ENCODE peak calls at places on chromosome 20, in ten cellular contexts. One of them, this sample, is unnamed.

GRCh38 chr20:44896583-44896982 is 11.1 kb downstream of the YWHAB start:
- DNase-seq in activated T-cell treated with anti-CD3 and anti-CD28 coated beads, Interleukin-2, amount 50 U/mL, for 72 hours: no peak
- DNase-seq in H9: no peak
- DNase-seq in fibroblast of the aortic adventitia: peak
- DNase-seq in colonic mucosa: no peak
- DNase-seq in T-helper 1 cell: no peak
- DNase-seq in EH: peak
- DNase-seq in B cell: no peak
- DNase-seq in transverse colon: no peak
- DNase-seq in aorta: no peak
- DNase-seq in this sample: peak

GRCh38 chr20:36030143-36030542 is 61.8 kb downstream of the CNBD2 start:
- DNase-seq in activated T-cell treated with anti-CD3 and anti-CD28 coated beads, Interleukin-2, amount 50 U/mL, for 72 hours: no peak
- DNase-seq in H9: no peak
- DNase-seq in fibroblast of the aortic adventitia: peak
- DNase-seq in colonic mucosa: no peak
- DNase-seq in T-helper 1 cell: no peak
- DNase-seq in EH: no peak
- DNase-seq in B cell: no peak
- DNase-seq in transverse colon: no peak
- DNase-seq in aorta: no peak
- DNase-seq in this sample: peak

GRCh38 chr20:4326194-4327065 is 311.1 kb upstream of the RNF24 start:
- DNase-seq in activated T-cell treated with anti-CD3 and anti-CD28 coated beads, Interleukin-2, amount 50 U/mL, for 72 hours: no peak
- DNase-seq in H9: no peak
- DNase-seq in fibroblast of the aortic adventitia: no peak
- DNase-seq in colonic mucosa: no peak
- DNase-seq in T-helper 1 cell: no peak
- DNase-seq in EH: peak
- DNase-seq in B cell: no peak
- DNase-seq in transverse colon: no peak
- DNase-seq in aorta: no peak
- DNase-seq in this sample: no peak

GRCh38 chr20:59032713-59033059 is 551 bp upstream of the ATP5F1E start:
- DNase-seq in activated T-cell treated with anti-CD3 and anti-CD28 coated beads, Interleukin-2, amount 50 U/mL, for 72 hours: no peak
- DNase-seq in H9: no peak
- DNase-seq in fibroblast of the aortic adventitia: no peak
- DNase-seq in colonic mucosa: no peak
- DNase-seq in T-helper 1 cell: no peak
- DNase-seq in EH: peak
- DNase-seq in B cell: no peak
- DNase-seq in transverse colon: no peak
- DNase-seq in aorta: no peak
- DNase-seq in this sample: peak

GRCh38 chr20:25082498-25082873 is 545 bp upstream of the VSX1 start:
- DNase-seq in activated T-cell treated with anti-CD3 and anti-CD28 coated beads, Interleukin-2, amount 50 U/mL, for 72 hours: no peak
- DNase-seq in H9: peak
- DNase-seq in fibroblast of the aortic adventitia: no peak
- DNase-seq in colonic mucosa: no peak
- DNase-seq in T-helper 1 cell: no peak
- DNase-seq in EH: no peak
- DNase-seq in B cell: no peak
- DNase-seq in transverse colon: no peak
- DNase-seq in aorta: no peak
- DNase-seq in this sample: no peak

GRCh38 chr20:1392693-1393506 is at the start of gene FKBP1A:
- DNase-seq in activated T-cell treated with anti-CD3 and anti-CD28 coated beads, Interleukin-2, amount 50 U/mL, for 72 hours: peak
- DNase-seq in H9: peak
- DNase-seq in fibroblast of the aortic adventitia: peak
- DNase-seq in colonic mucosa: peak
- DNase-seq in T-helper 1 cell: peak
- DNase-seq in EH: peak
- DNase-seq in B cell: peak
- DNase-seq in transverse colon: peak
- DNase-seq in aorta: peak
- DNase-seq in this sample: peak

GRCh38 chr20:47272893-47273590 is 83.5 kb downstream of the ZMYND8 start:
- DNase-seq in activated T-cell treated with anti-CD3 and anti-CD28 coated beads, Interleukin-2, amount 50 U/mL, for 72 hours: peak
- DNase-seq in H9: peak
- DNase-seq in fibroblast of the aortic adventitia: peak
- DNase-seq in colonic mucosa: peak
- DNase-seq in T-helper 1 cell: no peak
- DNase-seq in EH: peak
- DNase-seq in B cell: peak
- DNase-seq in transverse colon: peak
- DNase-seq in aorta: no peak
- DNase-seq in this sample: peak

GRCh38 chr20:824916-825315 is 8.6 kb upstream of the FAM110A start:
- DNase-seq in activated T-cell treated with anti-CD3 and anti-CD28 coated beads, Interleukin-2, amount 50 U/mL, for 72 hours: no peak
- DNase-seq in H9: no peak
- DNase-seq in fibroblast of the aortic adventitia: no peak
- DNase-seq in colonic mucosa: no peak
- DNase-seq in T-helper 1 cell: no peak
- DNase-seq in EH: no peak
- DNase-seq in B cell: no peak
- DNase-seq in transverse colon: peak
- DNase-seq in aorta: no peak
- DNase-seq in this sample: no peak

GRCh38 chr20:7702141-7702540 is 238.1 kb downstream of the HAO1 start:
- DNase-seq in activated T-cell treated with anti-CD3 and anti-CD28 coated beads, Interleukin-2, amount 50 U/mL, for 72 hours: no peak
- DNase-seq in H9: no peak
- DNase-seq in fibroblast of the aortic adventitia: peak
- DNase-seq in colonic mucosa: no peak
- DNase-seq in T-helper 1 cell: no peak
- DNase-seq in EH: no peak
- DNase-seq in B cell: no peak
- DNase-seq in transverse colon: no peak
- DNase-seq in aorta: no peak
- DNase-seq in this sample: peak

GRCh38 chr20:16575390-16576140 is 2.3 kb upstream of the KIF16B start:
- DNase-seq in activated T-cell treated with anti-CD3 and anti-CD28 coated beads, Interleukin-2, amount 50 U/mL, for 72 hours: no peak
- DNase-seq in H9: no peak
- DNase-seq in fibroblast of the aortic adventitia: no peak
- DNase-seq in colonic mucosa: peak
- DNase-seq in T-helper 1 cell: no peak
- DNase-seq in EH: no peak
- DNase-seq in B cell: no peak
- DNase-seq in transverse colon: no peak
- DNase-seq in aorta: no peak
- DNase-seq in this sample: no peak

GRCh38 chr20:49424536-49424935 is 57.9 kb downstream of the KCNB1 start:
- DNase-seq in activated T-cell treated with anti-CD3 and anti-CD28 coated beads, Interleukin-2, amount 50 U/mL, for 72 hours: no peak
- DNase-seq in H9: peak
- DNase-seq in fibroblast of the aortic adventitia: no peak
- DNase-seq in colonic mucosa: no peak
- DNase-seq in T-helper 1 cell: no peak
- DNase-seq in EH: peak
- DNase-seq in B cell: no peak
- DNase-seq in transverse colon: no peak
- DNase-seq in aorta: peak
- DNase-seq in this sample: no peak

GRCh38 chr20:60490184-60490583 is 532.0 kb downstream of the CDH26 start:
- DNase-seq in activated T-cell treated with anti-CD3 and anti-CD28 coated beads, Interleukin-2, amount 50 U/mL, for 72 hours: no peak
- DNase-seq in H9: no peak
- DNase-seq in fibroblast of the aortic adventitia: no peak
- DNase-seq in colonic mucosa: no peak
- DNase-seq in T-helper 1 cell: no peak
- DNase-seq in EH: no peak
- DNase-seq in B cell: no peak
- DNase-seq in transverse colon: no peak
- DNase-seq in aorta: no peak
- DNase-seq in this sample: no peak

GRCh38 chr20:25281541-25281991 is 33.7 kb downstream of the PYGB start:
- DNase-seq in activated T-cell treated with anti-CD3 and anti-CD28 coated beads, Interleukin-2, amount 50 U/mL, for 72 hours: no peak
- DNase-seq in H9: no peak
- DNase-seq in fibroblast of the aortic adventitia: no peak
- DNase-seq in colonic mucosa: no peak
- DNase-seq in T-helper 1 cell: no peak
- DNase-seq in EH: no peak
- DNase-seq in B cell: peak
- DNase-seq in transverse colon: peak
- DNase-seq in aorta: peak
- DNase-seq in this sample: no peak

GRCh38 chr20:38132910-38133501 is 32.1 kb downstream of the TGM2 start:
- DNase-seq in activated T-cell treated with anti-CD3 and anti-CD28 coated beads, Interleukin-2, amount 50 U/mL, for 72 hours: no peak
- DNase-seq in H9: no peak
- DNase-seq in fibroblast of the aortic adventitia: no peak
- DNase-seq in colonic mucosa: no peak
- DNase-seq in T-helper 1 cell: no peak
- DNase-seq in EH: no peak
- DNase-seq in B cell: no peak
- DNase-seq in transverse colon: no peak
- DNase-seq in aorta: no peak
- DNase-seq in this sample: no peak

GRCh38 chr20:32982617-32983458 is 21.4 kb downstream of the SUN5 start:
- DNase-seq in activated T-cell treated with anti-CD3 and anti-CD28 coated beads, Interleukin-2, amount 50 U/mL, for 72 hours: no peak
- DNase-seq in H9: no peak
- DNase-seq in fibroblast of the aortic adventitia: no peak
- DNase-seq in colonic mucosa: no peak
- DNase-seq in T-helper 1 cell: no peak
- DNase-seq in EH: no peak
- DNase-seq in B cell: no peak
- DNase-seq in transverse colon: no peak
- DNase-seq in aorta: peak
- DNase-seq in this sample: no peak

GRCh38 chr20:43915209-43916072 is 789 bp downstream of the TOX2 start:
- DNase-seq in activated T-cell treated with anti-CD3 and anti-CD28 coated beads, Interleukin-2, amount 50 U/mL, for 72 hours: peak
- DNase-seq in H9: peak
- DNase-seq in fibroblast of the aortic adventitia: peak
- DNase-seq in colonic mucosa: peak
- DNase-seq in T-helper 1 cell: no peak
- DNase-seq in EH: peak
- DNase-seq in B cell: peak
- DNase-seq in transverse colon: peak
- DNase-seq in aorta: peak
- DNase-seq in this sample: peak

GRCh38 chr20:59568509-59569024 is 35.8 kb upstream of the PHACTR3 start:
- DNase-seq in activated T-cell treated with anti-CD3 and anti-CD28 coated beads, Interleukin-2, amount 50 U/mL, for 72 hours: no peak
- DNase-seq in H9: no peak
- DNase-seq in fibroblast of the aortic adventitia: no peak
- DNase-seq in colonic mucosa: no peak
- DNase-seq in T-helper 1 cell: no peak
- DNase-seq in EH: no peak
- DNase-seq in B cell: no peak
- DNase-seq in transverse colon: no peak
- DNase-seq in aorta: no peak
- DNase-seq in this sample: no peak

GRCh38 chr20:57426156-57426769 is 35.1 kb downstream of the RBM38 start:
- DNase-seq in activated T-cell treated with anti-CD3 and anti-CD28 coated beads, Interleukin-2, amount 50 U/mL, for 72 hours: no peak
- DNase-seq in H9: no peak
- DNase-seq in fibroblast of the aortic adventitia: no peak
- DNase-seq in colonic mucosa: no peak
- DNase-seq in T-helper 1 cell: no peak
- DNase-seq in EH: no peak
- DNase-seq in B cell: no peak
- DNase-seq in transverse colon: no peak
- DNase-seq in aorta: no peak
- DNase-seq in this sample: no peak

GRCh38 chr20:14512856-14513255 is 175.4 kb upstream of the FLRT3 start:
- DNase-seq in activated T-cell treated with anti-CD3 and anti-CD28 coated beads, Interleukin-2, amount 50 U/mL, for 72 hours: no peak
- DNase-seq in H9: no peak
- DNase-seq in fibroblast of the aortic adventitia: peak
- DNase-seq in colonic mucosa: no peak
- DNase-seq in T-helper 1 cell: no peak
- DNase-seq in EH: no peak
- DNase-seq in B cell: no peak
- DNase-seq in transverse colon: no peak
- DNase-seq in aorta: no peak
- DNase-seq in this sample: no peak

GRCh38 chr20:41167481-41168253 is 30.3 kb downstream of the PLCG1 start:
- DNase-seq in activated T-cell treated with anti-CD3 and anti-CD28 coated beads, Interleukin-2, amount 50 U/mL, for 72 hours: no peak
- DNase-seq in H9: no peak
- DNase-seq in fibroblast of the aortic adventitia: no peak
- DNase-seq in colonic mucosa: no peak
- DNase-seq in T-helper 1 cell: no peak
- DNase-seq in EH: no peak
- DNase-seq in B cell: peak
- DNase-seq in transverse colon: peak
- DNase-seq in aorta: peak
- DNase-seq in this sample: no peak

GRCh38 chr20:38452880-38453624 is 17.9 kb upstream of the SNHG17 start:
- DNase-seq in activated T-cell treated with anti-CD3 and anti-CD28 coated beads, Interleukin-2, amount 50 U/mL, for 72 hours: no peak
- DNase-seq in H9: no peak
- DNase-seq in fibroblast of the aortic adventitia: peak
- DNase-seq in colonic mucosa: no peak
- DNase-seq in T-helper 1 cell: no peak
- DNase-seq in EH: peak
- DNase-seq in B cell: no peak
- DNase-seq in transverse colon: no peak
- DNase-seq in aorta: peak
- DNase-seq in this sample: peak

GRCh38 chr20:10447028-10447427 is 11.9 kb downstream of the SLX4IP start:
- DNase-seq in activated T-cell treated with anti-CD3 and anti-CD28 coated beads, Interleukin-2, amount 50 U/mL, for 72 hours: peak
- DNase-seq in H9: no peak
- DNase-seq in fibroblast of the aortic adventitia: peak
- DNase-seq in colonic mucosa: peak
- DNase-seq in T-helper 1 cell: no peak
- DNase-seq in EH: peak
- DNase-seq in B cell: peak
- DNase-seq in transverse colon: peak
- DNase-seq in aorta: no peak
- DNase-seq in this sample: peak

GRCh38 chr20:39903806-39904205 is 785.2 kb downstream of the MAFB start:
- DNase-seq in activated T-cell treated with anti-CD3 and anti-CD28 coated beads, Interleukin-2, amount 50 U/mL, for 72 hours: no peak
- DNase-seq in H9: no peak
- DNase-seq in fibroblast of the aortic adventitia: no peak
- DNase-seq in colonic mucosa: no peak
- DNase-seq in T-helper 1 cell: no peak
- DNase-seq in EH: no peak
- DNase-seq in B cell: no peak
- DNase-seq in transverse colon: no peak
- DNase-seq in aorta: no peak
- DNase-seq in this sample: no peak

GRCh38 chr20:31720486-31721407 is 1.9 kb downstream of the BCL2L1 start:
- DNase-seq in activated T-cell treated with anti-CD3 and anti-CD28 coated beads, Interleukin-2, amount 50 U/mL, for 72 hours: peak
- DNase-seq in H9: no peak
- DNase-seq in fibroblast of the aortic adventitia: no peak
- DNase-seq in colonic mucosa: peak
- DNase-seq in T-helper 1 cell: no peak
- DNase-seq in EH: no peak
- DNase-seq in B cell: no peak
- DNase-seq in transverse colon: peak
- DNase-seq in aorta: no peak
- DNase-seq in this sample: no peak

GRCh38 chr20:38243617-38244016 is 16.9 kb downstream of the KIAA1755 start:
- DNase-seq in activated T-cell treated with anti-CD3 and anti-CD28 coated beads, Interleukin-2, amount 50 U/mL, for 72 hours: no peak
- DNase-seq in H9: no peak
- DNase-seq in fibroblast of the aortic adventitia: no peak
- DNase-seq in colonic mucosa: no peak
- DNase-seq in T-helper 1 cell: no peak
- DNase-seq in EH: no peak
- DNase-seq in B cell: no peak
- DNase-seq in transverse colon: no peak
- DNase-seq in aorta: no peak
- DNase-seq in this sample: no peak

GRCh38 chr20:44979090-44979621 is 12.8 kb downstream of the STK4 start:
- DNase-seq in activated T-cell treated with anti-CD3 and anti-CD28 coated beads, Interleukin-2, amount 50 U/mL, for 72 hours: peak
- DNase-seq in H9: no peak
- DNase-seq in fibroblast of the aortic adventitia: no peak
- DNase-seq in colonic mucosa: peak
- DNase-seq in T-helper 1 cell: peak
- DNase-seq in EH: peak
- DNase-seq in B cell: peak
- DNase-seq in transverse colon: peak
- DNase-seq in aorta: no peak
- DNase-seq in this sample: peak

GRCh38 chr20:45937765-45938164 is 3.3 kb downstream of the PCIF1 start:
- DNase-seq in activated T-cell treated with anti-CD3 and anti-CD28 coated beads, Interleukin-2, amount 50 U/mL, for 72 hours: no peak
- DNase-seq in H9: no peak
- DNase-seq in fibroblast of the aortic adventitia: no peak
- DNase-seq in colonic mucosa: no peak
- DNase-seq in T-helper 1 cell: no peak
- DNase-seq in EH: no peak
- DNase-seq in B cell: no peak
- DNase-seq in transverse colon: no peak
- DNase-seq in aorta: no peak
- DNase-seq in this sample: no peak

GRCh38 chr20:44810391-44811149 is at the start of gene RIMS4:
- DNase-seq in activated T-cell treated with anti-CD3 and anti-CD28 coated beads, Interleukin-2, amount 50 U/mL, for 72 hours: no peak
- DNase-seq in H9: peak
- DNase-seq in fibroblast of the aortic adventitia: no peak
- DNase-seq in colonic mucosa: no peak
- DNase-seq in T-helper 1 cell: no peak
- DNase-seq in EH: no peak
- DNase-seq in B cell: no peak
- DNase-seq in transverse colon: no peak
- DNase-seq in aorta: no peak
- DNase-seq in this sample: no peak